ENCODE peak calls at places on chromosomes 7 and 10, in seven cellular contexts. Z is AG04450; Q is CD8-positive, alpha-beta T cell; F is astrocyte of the cerebellum; P is AG10803; O is T follicular helper cell; X is A549. G is an unnamed sample.

GRCh38 chr7:81775560-81775959 is 5.7 kb upstream of the HGF start:
- DNase-seq in Z (no peak), Q (no peak), F (no peak), P (no peak), O (no peak), X (no peak), G (no peak)

GRCh38 chr10:93072713-93073538 is 767 bp upstream of the CYP26A1 start:
- DNase-seq in Z (no peak), Q (no peak), F (no peak), P (no peak), O (no peak), X (no peak), G (no peak)

GRCh38 chr7:24133691-24134090 is 150.3 kb upstream of the NPY start:
- DNase-seq in Z (no peak), Q (no peak), F (no peak), P (no peak), O (no peak), X (no peak), G (no peak)

GRCh38 chr10:133405844-133406527 is 12.0 kb downstream of the MTG1 start:
- DNase-seq in Z (no peak), Q (no peak), F (peak; percentile 12), P (peak; percentile 52), O (no peak), X (no peak), G (no peak)

GRCh38 chr7:52179934-52180333 is 855.5 kb upstream of the POM121L12 start:
- DNase-seq in Z (no peak), Q (no peak), F (no peak), P (no peak), O (no peak), X (no peak), G (no peak)

GRCh38 chr10:60340973-60341372 is 48.7 kb downstream of the ANK3 start:
- DNase-seq in Z (no peak), Q (no peak), F (no peak), P (no peak), O (no peak), X (no peak), G (no peak)

GRCh38 chr7:39589323-39590111 is 23.3 kb downstream of the YAE1 start:
- DNase-seq in Z (no peak), Q (peak; percentile 44), F (peak; percentile 75), P (peak; percentile 88), O (peak; percentile 48), X (no peak), G (peak; percentile 49)

GRCh38 chr10:90746829-90747228 is 111.0 kb downstream of the HTR7 start:
- DNase-seq in Z (no peak), Q (no peak), F (no peak), P (no peak), O (no peak), X (no peak), G (no peak)

GRCh38 chr7:106504620-106505019 is 156.3 kb downstream of the CCDC71L start:
- DNase-seq in Z (no peak), Q (no peak), F (peak; percentile 45), P (no peak), O (no peak), X (no peak), G (no peak)

GRCh38 chr10:15369642-15370211 is 1.4 kb downstream of the FAM171A1 start:
- DNase-seq in Z (no peak), Q (no peak), F (no peak), P (no peak), O (no peak), X (no peak), G (peak; percentile 83)

GRCh38 chr10:2885956-2886296 is 181.4 kb upstream of the PFKP start:
- DNase-seq in Z (no peak), Q (no peak), F (no peak), P (no peak), O (no peak), X (no peak), G (no peak)

GRCh38 chr7:157519798-157520244 is 183.0 kb downstream of the DNAJB6 start:
- DNase-seq in Z (no peak), Q (peak; percentile 0), F (no peak), P (no peak), O (no peak), X (no peak), G (no peak)

GRCh38 chr7:155540553-155540952 is 5.8 kb downstream of the CNPY1 start:
- DNase-seq in Z (no peak), Q (no peak), F (no peak), P (no peak), O (no peak), X (no peak), G (no peak)

GRCh38 chr7:80277434-80278427 is 143.1 kb downstream of the GNAI1 start:
- DNase-seq in Z (no peak), Q (no peak), F (peak; percentile 79), P (peak; percentile 65), O (no peak), X (peak; percentile 69), G (no peak)

GRCh38 chr10:125514206-125515162 is 168.5 kb downstream of the TEX36 start:
- DNase-seq in Z (no peak), Q (no peak), F (no peak), P (peak; percentile 4), O (no peak), X (no peak), G (no peak)

GRCh38 chr10:112397592-112397991 is 23.7 kb downstream of the ACSL5 start:
- DNase-seq in Z (no peak), Q (no peak), F (no peak), P (no peak), O (no peak), X (no peak), G (no peak)

GRCh38 chr10:63929826-63930467 is 408.7 kb downstream of the REEP3 start:
- DNase-seq in Z (no peak), Q (no peak), F (no peak), P (no peak), O (no peak), X (no peak), G (no peak)

GRCh38 chr10:123998197-123999141 is 94.9 kb downstream of the CHST15 start:
- DNase-seq in Z (no peak), Q (no peak), F (no peak), P (no peak), O (no peak), X (no peak), G (no peak)

GRCh38 chr7:24402655-24403054 is 118.7 kb downstream of the NPY start:
- DNase-seq in Z (no peak), Q (no peak), F (no peak), P (no peak), O (no peak), X (no peak), G (no peak)

GRCh38 chr10:14382022-14382421 is 51.3 kb upstream of the FRMD4A start:
- DNase-seq in Z (peak; percentile 16), Q (peak; percentile 14), F (peak; percentile 85), P (no peak), O (no peak), X (no peak), G (no peak)

GRCh38 chr7:84675633-84676034 is 481.0 kb upstream of the SEMA3A start:
- DNase-seq in Z (no peak), Q (no peak), F (no peak), P (no peak), O (no peak), X (no peak), G (peak; percentile 3)

GRCh38 chr10:100930368-100930767 is 17.6 kb downstream of the SLF2 start:
- DNase-seq in Z (no peak), Q (no peak), F (no peak), P (no peak), O (no peak), X (peak; percentile 10), G (no peak)

GRCh38 chr7:77989981-77990566 is 191.5 kb downstream of the PHTF2 start:
- DNase-seq in Z (no peak), Q (no peak), F (no peak), P (no peak), O (no peak), X (no peak), G (no peak)

GRCh38 chr7:16967174-16967868 is 85.5 kb upstream of the AGR3 start:
- DNase-seq in Z (no peak), Q (no peak), F (peak; percentile 55), P (peak; percentile 64), O (no peak), X (no peak), G (no peak)

GRCh38 chr10:49605939-49606509 is 4.1 kb upstream of the SLC18A3 start:
- DNase-seq in Z (no peak), Q (no peak), F (no peak), P (no peak), O (no peak), X (no peak), G (no peak)

GRCh38 chr10:123569436-123570010 is 96.6 kb upstream of the GPR26 start:
- DNase-seq in Z (no peak), Q (no peak), F (no peak), P (no peak), O (no peak), X (no peak), G (no peak)

GRCh38 chr10:22453948-22454347 is 108.7 kb downstream of the SPAG6 start:
- DNase-seq in Z (no peak), Q (no peak), F (no peak), P (no peak), O (no peak), X (no peak), G (no peak)

GRCh38 chr7:123871998-123872867 is 27.3 kb downstream of the HYAL4 start:
- DNase-seq in Z (peak; percentile 1), Q (peak; percentile 22), F (peak; percentile 19), P (peak; percentile 28), O (peak; percentile 4), X (peak; percentile 31), G (no peak)

GRCh38 chr7:139358541-139359365 is 941 bp upstream of the LUC7L2 start:
- DNase-seq in Z (no peak), Q (peak; percentile 24), F (peak; percentile 23), P (peak; percentile 50), O (peak; percentile 53), X (peak; percentile 21), G (no peak)

GRCh38 chr7:155729847-155730246 is 82.4 kb downstream of the SHH start:
- DNase-seq in Z (no peak), Q (no peak), F (peak; percentile 31), P (peak; percentile 14), O (no peak), X (no peak), G (no peak)

GRCh38 chr10:49076741-49077521 is 38.4 kb downstream of the VSTM4 start:
- DNase-seq in Z (no peak), Q (no peak), F (no peak), P (no peak), O (no peak), X (no peak), G (no peak)

GRCh38 chr7:964401-965231 is 10.1 kb upstream of the ADAP1 start:
- DNase-seq in Z (no peak), Q (no peak), F (peak; percentile 41), P (peak; percentile 71), O (no peak), X (no peak), G (no peak)

GRCh38 chr7:159083001-159083697 is 61.5 kb downstream of the VIPR2 start:
- DNase-seq in Z (no peak), Q (peak; percentile 2), F (no peak), P (no peak), O (no peak), X (no peak), G (no peak)

GRCh38 chr10:72075184-72076115 is 12.9 kb downstream of the SPOCK2 start:
- DNase-seq in Z (no peak), Q (peak; percentile 21), F (no peak), P (no peak), O (no peak), X (no peak), G (no peak)

GRCh38 chr7:154566877-154567276 is 436.0 kb downstream of the PAXIP1 start:
- DNase-seq in Z (no peak), Q (no peak), F (no peak), P (no peak), O (no peak), X (no peak), G (no peak)

GRCh38 chr7:89680161-89680560 is 474.1 kb upstream of the STEAP1 start:
- DNase-seq in Z (no peak), Q (no peak), F (no peak), P (no peak), O (no peak), X (no peak), G (no peak)

GRCh38 chr10:71750986-71751385 is 22.3 kb downstream of the VSIR start:
- DNase-seq in Z (no peak), Q (no peak), F (no peak), P (no peak), O (no peak), X (no peak), G (no peak)

GRCh38 chr10:99658622-99659030 is 683 bp upstream of the ENTPD7 start:
- DNase-seq in Z (no peak), Q (peak; percentile 33), F (no peak), P (peak; percentile 32), O (no peak), X (no peak), G (no peak)

G was measured in T1000.